ENCODE peak calls at places on chromosomes 16 and 17, in eight cellular contexts. One of them, this sample, is unnamed.

GRCh38 chr17:49461580-49461979 is 33.5 kb upstream of the NGFR start:
- DNase-seq in tibial nerve: no peak
- DNase-seq in fibroblast of pulmonary artery: no peak
- DNase-seq in A549: no peak
- DNase-seq in Calu3: no peak
- DNase-seq in HFF-Myc: no peak
- DNase-seq in neural progenitor cell: no peak
- DNase-seq in mucosa of descending colon: no peak
- DNase-seq in this sample: no peak

GRCh38 chr16:3188925-3189825 is 1.2 kb downstream of the OR1F1 start:
- DNase-seq in fibroblast of pulmonary artery: peak; percentile 50
- DNase-seq in mucosa of descending colon: no peak
- DNase-seq in tibial nerve: no peak
- DNase-seq in HFF-Myc: no peak
- DNase-seq in A549: peak; percentile 91
- DNase-seq in Calu3: peak; percentile 78
- DNase-seq in neural progenitor cell: peak; percentile 75
- DNase-seq in this sample: peak; percentile 63

GRCh38 chr17:51166987-51167931 is 1.0 kb downstream of the NME2 start:
- DNase-seq in HFF-Myc: no peak
- DNase-seq in tibial nerve: no peak
- DNase-seq in mucosa of descending colon: peak; percentile 80
- DNase-seq in fibroblast of pulmonary artery: peak; percentile 41
- DNase-seq in Calu3: peak; percentile 89
- DNase-seq in A549: peak; percentile 62
- DNase-seq in neural progenitor cell: peak; percentile 66
- DNase-seq in this sample: peak; percentile 81

GRCh38 chr17:72422505-72423285 is 301.9 kb downstream of the SOX9 start:
- DNase-seq in Calu3: peak; percentile 93
- DNase-seq in mucosa of descending colon: peak; percentile 53
- DNase-seq in A549: peak; percentile 97
- DNase-seq in tibial nerve: peak; percentile 47
- DNase-seq in fibroblast of pulmonary artery: peak; percentile 75
- DNase-seq in neural progenitor cell: no peak
- DNase-seq in HFF-Myc: peak; percentile 84
- DNase-seq in this sample: peak; percentile 47

GRCh38 chr17:17752822-17753448 is 71.7 kb downstream of the RAI1 start:
- DNase-seq in Calu3: no peak
- DNase-seq in fibroblast of pulmonary artery: no peak
- DNase-seq in tibial nerve: no peak
- DNase-seq in mucosa of descending colon: no peak
- DNase-seq in HFF-Myc: no peak
- DNase-seq in A549: no peak
- DNase-seq in neural progenitor cell: no peak
- DNase-seq in this sample: no peak

GRCh38 chr17:77068915-77069314 is 71.9 kb upstream of the SEC14L1 start:
- DNase-seq in Calu3: peak; percentile 35
- DNase-seq in HFF-Myc: no peak
- DNase-seq in tibial nerve: no peak
- DNase-seq in neural progenitor cell: no peak
- DNase-seq in A549: no peak
- DNase-seq in mucosa of descending colon: no peak
- DNase-seq in fibroblast of pulmonary artery: no peak
- DNase-seq in this sample: no peak

GRCh38 chr16:25257956-25258855 is 561 bp upstream of the ZKSCAN2 start:
- DNase-seq in tibial nerve: peak; percentile 35
- DNase-seq in fibroblast of pulmonary artery: peak; percentile 89
- DNase-seq in mucosa of descending colon: peak; percentile 88
- DNase-seq in Calu3: peak; percentile 96
- DNase-seq in neural progenitor cell: peak; percentile 95
- DNase-seq in HFF-Myc: peak; percentile 30
- DNase-seq in A549: peak; percentile 97
- DNase-seq in this sample: peak; percentile 90

GRCh38 chr16:2365397-2365796 is 24.9 kb upstream of the ABCA3 start:
- DNase-seq in fibroblast of pulmonary artery: no peak
- DNase-seq in neural progenitor cell: no peak
- DNase-seq in A549: no peak
- DNase-seq in tibial nerve: no peak
- DNase-seq in HFF-Myc: no peak
- DNase-seq in mucosa of descending colon: no peak
- DNase-seq in Calu3: no peak
- DNase-seq in this sample: no peak

GRCh38 chr16:27285676-27286196 is 17.2 kb upstream of the NSMCE1 start:
- DNase-seq in HFF-Myc: no peak
- DNase-seq in fibroblast of pulmonary artery: peak; percentile 12
- DNase-seq in tibial nerve: no peak
- DNase-seq in Calu3: no peak
- DNase-seq in mucosa of descending colon: no peak
- DNase-seq in A549: no peak
- DNase-seq in neural progenitor cell: no peak
- DNase-seq in this sample: no peak

GRCh38 chr16:82584553-82585152 is 42.1 kb upstream of the CDH13 start:
- DNase-seq in neural progenitor cell: no peak
- DNase-seq in fibroblast of pulmonary artery: no peak
- DNase-seq in mucosa of descending colon: no peak
- DNase-seq in Calu3: no peak
- DNase-seq in A549: no peak
- DNase-seq in tibial nerve: no peak
- DNase-seq in HFF-Myc: no peak
- DNase-seq in this sample: no peak

GRCh38 chr17:50213026-50214015 is 11.9 kb upstream of the COL1A1 start:
- DNase-seq in A549: peak; percentile 37
- DNase-seq in fibroblast of pulmonary artery: no peak
- DNase-seq in Calu3: peak; percentile 38
- DNase-seq in neural progenitor cell: peak; percentile 71
- DNase-seq in mucosa of descending colon: no peak
- DNase-seq in tibial nerve: no peak
- DNase-seq in HFF-Myc: no peak
- DNase-seq in this sample: no peak

GRCh38 chr17:57890857-57891232 is 41.0 kb upstream of the MRPS23 start:
- DNase-seq in A549: no peak
- DNase-seq in mucosa of descending colon: no peak
- DNase-seq in HFF-Myc: no peak
- DNase-seq in tibial nerve: no peak
- DNase-seq in Calu3: no peak
- DNase-seq in fibroblast of pulmonary artery: no peak
- DNase-seq in neural progenitor cell: no peak
- DNase-seq in this sample: no peak

GRCh38 chr17:38750312-38751121 is 2.0 kb upstream of the PSMB3 start:
- DNase-seq in fibroblast of pulmonary artery: no peak
- DNase-seq in mucosa of descending colon: peak; percentile 50
- DNase-seq in A549: peak; percentile 55
- DNase-seq in Calu3: peak; percentile 56
- DNase-seq in tibial nerve: no peak
- DNase-seq in HFF-Myc: no peak
- DNase-seq in neural progenitor cell: peak; percentile 75
- DNase-seq in this sample: peak; percentile 27

GRCh38 chr16:19166500-19166899 is 1.5 kb upstream of the SYT17 start:
- DNase-seq in Calu3: no peak
- DNase-seq in A549: peak; percentile 27
- DNase-seq in tibial nerve: no peak
- DNase-seq in HFF-Myc: no peak
- DNase-seq in fibroblast of pulmonary artery: no peak
- DNase-seq in neural progenitor cell: no peak
- DNase-seq in mucosa of descending colon: no peak
- DNase-seq in this sample: no peak

GRCh38 chr16:50448981-50449380 is 80.2 kb upstream of the BRD7 start:
- DNase-seq in fibroblast of pulmonary artery: no peak
- DNase-seq in HFF-Myc: no peak
- DNase-seq in mucosa of descending colon: no peak
- DNase-seq in Calu3: no peak
- DNase-seq in neural progenitor cell: no peak
- DNase-seq in A549: no peak
- DNase-seq in tibial nerve: no peak
- DNase-seq in this sample: no peak

GRCh38 chr16:63890072-63890471 is 1231.8 kb downstream of the CDH11 start:
- DNase-seq in A549: no peak
- DNase-seq in mucosa of descending colon: no peak
- DNase-seq in tibial nerve: no peak
- DNase-seq in fibroblast of pulmonary artery: peak; percentile 68
- DNase-seq in HFF-Myc: no peak
- DNase-seq in neural progenitor cell: no peak
- DNase-seq in Calu3: no peak
- DNase-seq in this sample: no peak

GRCh38 chr16:74650966-74651567 is 15.6 kb downstream of the RFWD3 start:
- DNase-seq in HFF-Myc: no peak
- DNase-seq in neural progenitor cell: peak; percentile 9
- DNase-seq in tibial nerve: no peak
- DNase-seq in Calu3: no peak
- DNase-seq in mucosa of descending colon: no peak
- DNase-seq in fibroblast of pulmonary artery: peak; percentile 26
- DNase-seq in A549: no peak
- DNase-seq in this sample: no peak

GRCh38 chr16:86928517-86929148 is 350.3 kb downstream of the FOXL1 start:
- DNase-seq in mucosa of descending colon: no peak
- DNase-seq in fibroblast of pulmonary artery: peak; percentile 26
- DNase-seq in Calu3: no peak
- DNase-seq in A549: no peak
- DNase-seq in neural progenitor cell: no peak
- DNase-seq in HFF-Myc: no peak
- DNase-seq in tibial nerve: no peak
- DNase-seq in this sample: no peak

GRCh38 chr17:76405967-76406647 is 21.7 kb downstream of the SPHK1 start:
- DNase-seq in fibroblast of pulmonary artery: no peak
- DNase-seq in A549: no peak
- DNase-seq in Calu3: no peak
- DNase-seq in neural progenitor cell: no peak
- DNase-seq in mucosa of descending colon: peak; percentile 46
- DNase-seq in HFF-Myc: no peak
- DNase-seq in tibial nerve: no peak
- DNase-seq in this sample: no peak

GRCh38 chr17:28960256-28961106 is 9.2 kb upstream of the PHF12 start:
- DNase-seq in A549: no peak
- DNase-seq in HFF-Myc: no peak
- DNase-seq in mucosa of descending colon: no peak
- DNase-seq in tibial nerve: no peak
- DNase-seq in neural progenitor cell: no peak
- DNase-seq in fibroblast of pulmonary artery: no peak
- DNase-seq in Calu3: no peak
- DNase-seq in this sample: no peak

GRCh38 chr16:13110124-13110796 is 208.9 kb downstream of the SHISA9 start:
- DNase-seq in HFF-Myc: no peak
- DNase-seq in tibial nerve: no peak
- DNase-seq in neural progenitor cell: peak; percentile 56
- DNase-seq in mucosa of descending colon: no peak
- DNase-seq in fibroblast of pulmonary artery: no peak
- DNase-seq in Calu3: no peak
- DNase-seq in A549: peak; percentile 54
- DNase-seq in this sample: peak; percentile 14

GRCh38 chr16:67979955-67980678 is at the start of gene DPEP3:
- DNase-seq in tibial nerve: no peak
- DNase-seq in HFF-Myc: no peak
- DNase-seq in neural progenitor cell: no peak
- DNase-seq in Calu3: no peak
- DNase-seq in A549: no peak
- DNase-seq in fibroblast of pulmonary artery: no peak
- DNase-seq in mucosa of descending colon: no peak
- DNase-seq in this sample: no peak
- TF ChIP-seq CTCF in tibial nerve: no peak
- TF ChIP-seq CTCF in HFF-Myc: peak; percentile 24
- TF ChIP-seq CTCF in neural progenitor cell: peak; percentile 26
- TF ChIP-seq CTCF in Calu3: no peak
- TF ChIP-seq CTCF in A549: no peak
- TF ChIP-seq CTCF in fibroblast of pulmonary artery: peak; percentile 33
- TF ChIP-seq CTCF in mucosa of descending colon: no peak
- TF ChIP-seq CTCF in this sample: no peak

GRCh38 chr17:44623070-44623725 is 33.1 kb upstream of the MEIOC start:
- DNase-seq in neural progenitor cell: no peak
- DNase-seq in tibial nerve: no peak
- DNase-seq in HFF-Myc: no peak
- DNase-seq in A549: peak; percentile 49
- DNase-seq in Calu3: no peak
- DNase-seq in fibroblast of pulmonary artery: no peak
- DNase-seq in mucosa of descending colon: no peak
- DNase-seq in this sample: no peak
- TF ChIP-seq CTCF in neural progenitor cell: no peak
- TF ChIP-seq CTCF in tibial nerve: no peak
- TF ChIP-seq CTCF in HFF-Myc: no peak
- TF ChIP-seq CTCF in A549: peak; percentile 30
- TF ChIP-seq CTCF in Calu3: no peak
- TF ChIP-seq CTCF in fibroblast of pulmonary artery: peak; percentile 1
- TF ChIP-seq CTCF in mucosa of descending colon: no peak
- TF ChIP-seq CTCF in this sample: no peak

GRCh38 chr17:6408271-6408670 is 26.6 kb downstream of the AIPL1 start:
- DNase-seq in fibroblast of pulmonary artery: no peak
- DNase-seq in Calu3: no peak
- DNase-seq in HFF-Myc: no peak
- DNase-seq in mucosa of descending colon: no peak
- DNase-seq in tibial nerve: no peak
- DNase-seq in neural progenitor cell: peak; percentile 39
- DNase-seq in A549: no peak
- DNase-seq in this sample: no peak

GRCh38 chr17:6415616-6416015 is 19.3 kb downstream of the AIPL1 start:
- DNase-seq in mucosa of descending colon: no peak
- DNase-seq in HFF-Myc: no peak
- DNase-seq in A549: no peak
- DNase-seq in tibial nerve: no peak
- DNase-seq in neural progenitor cell: no peak
- DNase-seq in Calu3: no peak
- DNase-seq in fibroblast of pulmonary artery: no peak
- DNase-seq in this sample: no peak

GRCh38 chr17:6413073-6413472 is 21.8 kb downstream of the AIPL1 start:
- DNase-seq in Calu3: no peak
- DNase-seq in fibroblast of pulmonary artery: peak; percentile 47
- DNase-seq in mucosa of descending colon: no peak
- DNase-seq in HFF-Myc: no peak
- DNase-seq in neural progenitor cell: peak; percentile 66
- DNase-seq in A549: peak; percentile 65
- DNase-seq in tibial nerve: no peak
- DNase-seq in this sample: no peak
- TF ChIP-seq CTCF in Calu3: peak; percentile 30
- TF ChIP-seq CTCF in fibroblast of pulmonary artery: peak; percentile 42
- TF ChIP-seq CTCF in mucosa of descending colon: no peak
- TF ChIP-seq CTCF in HFF-Myc: peak; percentile 44
- TF ChIP-seq CTCF in neural progenitor cell: peak; percentile 60
- TF ChIP-seq CTCF in A549: peak; percentile 77
- TF ChIP-seq CTCF in tibial nerve: no peak
- TF ChIP-seq CTCF in this sample: peak; percentile 43

GRCh38 chr17:15440347-15440746 is 27.1 kb downstream of the CDRT4 start:
- DNase-seq in Calu3: no peak
- DNase-seq in HFF-Myc: no peak
- DNase-seq in neural progenitor cell: no peak
- DNase-seq in A549: no peak
- DNase-seq in fibroblast of pulmonary artery: no peak
- DNase-seq in mucosa of descending colon: no peak
- DNase-seq in tibial nerve: no peak
- DNase-seq in this sample: no peak

GRCh38 chr17:15432807-15433547 is 34.4 kb downstream of the CDRT4 start:
- DNase-seq in neural progenitor cell: no peak
- DNase-seq in A549: no peak
- DNase-seq in HFF-Myc: peak; percentile 74
- DNase-seq in tibial nerve: no peak
- DNase-seq in Calu3: no peak
- DNase-seq in mucosa of descending colon: no peak
- DNase-seq in fibroblast of pulmonary artery: peak; percentile 81
- DNase-seq in this sample: no peak

GRCh38 chr17:15431766-15432165 is 35.7 kb downstream of the CDRT4 start:
- DNase-seq in HFF-Myc: no peak
- DNase-seq in tibial nerve: no peak
- DNase-seq in fibroblast of pulmonary artery: no peak
- DNase-seq in A549: no peak
- DNase-seq in mucosa of descending colon: no peak
- DNase-seq in Calu3: no peak
- DNase-seq in neural progenitor cell: no peak
- DNase-seq in this sample: no peak

GRCh38 chr17:15441315-15441714 is 26.1 kb downstream of the CDRT4 start:
- DNase-seq in neural progenitor cell: no peak
- DNase-seq in HFF-Myc: no peak
- DNase-seq in A549: no peak
- DNase-seq in mucosa of descending colon: no peak
- DNase-seq in tibial nerve: no peak
- DNase-seq in Calu3: no peak
- DNase-seq in fibroblast of pulmonary artery: peak; percentile 61
- DNase-seq in this sample: no peak

GRCh38 chr17:15436399-15437369 is 30.7 kb downstream of the CDRT4 start:
- DNase-seq in tibial nerve: peak; percentile 28
- DNase-seq in Calu3: peak; percentile 7
- DNase-seq in fibroblast of pulmonary artery: peak; percentile 69
- DNase-seq in mucosa of descending colon: peak; percentile 57
- DNase-seq in HFF-Myc: peak; percentile 52
- DNase-seq in A549: peak; percentile 48
- DNase-seq in neural progenitor cell: no peak
- DNase-seq in this sample: no peak
- TF ChIP-seq CTCF in tibial nerve: no peak
- TF ChIP-seq CTCF in Calu3: no peak
- TF ChIP-seq CTCF in fibroblast of pulmonary artery: peak; percentile 42
- TF ChIP-seq CTCF in mucosa of descending colon: no peak
- TF ChIP-seq CTCF in HFF-Myc: peak; percentile 60
- TF ChIP-seq CTCF in A549: no peak
- TF ChIP-seq CTCF in neural progenitor cell: peak; percentile 17
- TF ChIP-seq CTCF in this sample: no peak